ENCODE peak calls at places on chromosomes 11 and 22, in seven cellular contexts. Y is breast epithelium, D is transverse colon, N is A549, Q is AG04450, M is astrocyte of the cerebellum, R is suprapubic skin. Z is an unnamed sample.

GRCh38 chr11:10139081-10139480 is 154.9 kb downstream of the SBF2 start:
- DNase-seq in M (no peak), D (no peak), Q (no peak), N (no peak), Y (no peak), R (no peak), Z (no peak)

GRCh38 chr22:42342426-42343135 is 72.1 kb upstream of the TCF20 start:
- DNase-seq in D (no peak), N (no peak), R (no peak), Q (no peak), M (no peak), Y (no peak), Z (no peak)

GRCh38 chr22:44340271-44341239 is 27.8 kb upstream of the SHISAL1 start:
- DNase-seq in N (no peak), Y (no peak), D (no peak), R (no peak), Q (no peak), M (no peak), Z (no peak)

GRCh38 chr22:44404341-44405020 is 91.7 kb upstream of the SHISAL1 start:
- DNase-seq in Y (no peak), R (peak; percentile 27), Q (no peak), D (no peak), N (no peak), M (no peak), Z (no peak)

GRCh38 chr11:69674267-69674885 is 777 bp downstream of the LTO1 start:
- DNase-seq in N (no peak), Y (no peak), Q (peak; percentile 59), R (no peak), M (peak; percentile 24), D (no peak), Z (no peak)

GRCh38 chr11:29119116-29119515 is 897.7 kb downstream of the KCNA4 start:
- DNase-seq in Y (no peak), N (no peak), R (no peak), D (no peak), Q (no peak), M (no peak), Z (no peak)

GRCh38 chr11:37512156-37512780 is 914.2 kb upstream of the RAG2 start:
- DNase-seq in R (no peak), D (no peak), M (no peak), Q (no peak), Y (no peak), N (no peak), Z (no peak)

GRCh38 chr22:45263790-45264269 is 20.9 kb upstream of the UPK3A start:
- DNase-seq in N (peak; percentile 80), D (peak; percentile 72), Q (peak; percentile 34), M (no peak), R (no peak), Y (peak; percentile 66), Z (peak; percentile 63)

GRCh38 chr22:28792491-28793383 is 7.6 kb downstream of the XBP1 start:
- DNase-seq in N (no peak), D (no peak), M (no peak), Y (no peak), Q (no peak), R (no peak), Z (no peak)

GRCh38 chr22:28795932-28796856 is 4.2 kb downstream of the XBP1 start:
- DNase-seq in D (no peak), Y (no peak), N (no peak), M (no peak), R (no peak), Q (no peak), Z (no peak)

GRCh38 chr22:28791841-28792490 is 8.4 kb downstream of the XBP1 start:
- DNase-seq in D (no peak), Y (no peak), R (no peak), Q (peak; percentile 10), N (no peak), M (no peak), Z (no peak)

GRCh38 chr22:28793976-28794584 is 6.3 kb downstream of the XBP1 start:
- DNase-seq in N (no peak), Q (no peak), Y (no peak), R (no peak), D (no peak), M (no peak), Z (no peak)

DNA sequence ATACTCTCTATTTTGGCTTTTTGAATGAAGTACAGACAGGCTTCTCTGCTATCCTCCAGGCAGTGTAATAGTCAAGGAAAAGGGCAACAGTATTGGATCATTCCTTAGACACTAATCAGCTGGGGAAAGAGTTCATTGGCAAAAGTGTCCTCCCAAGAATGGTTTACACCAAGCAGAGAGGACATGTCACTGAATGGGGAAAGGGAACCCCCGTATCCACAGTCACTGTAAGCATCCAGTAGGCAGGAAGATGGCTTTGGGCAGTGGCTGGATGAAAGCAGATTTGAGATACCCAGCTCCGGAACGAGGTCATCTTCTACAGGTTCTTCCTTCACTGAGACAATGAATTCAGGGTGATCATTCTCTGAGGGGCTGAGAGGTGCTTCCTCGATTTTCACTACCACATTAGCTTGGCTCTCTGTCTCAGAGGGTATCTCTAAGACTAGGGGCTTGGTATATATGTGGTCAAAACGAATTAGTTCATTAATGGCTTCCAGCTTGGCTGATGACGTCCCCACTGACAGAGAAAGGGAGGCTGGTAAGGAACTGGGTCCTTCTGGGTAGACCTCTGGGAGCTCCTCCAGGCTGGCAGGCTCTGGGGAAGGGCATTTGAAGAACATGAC is 5.2 kb downstream of the XBP1 start:
- DNase-seq in M (no peak), R (no peak), Y (no peak), D (no peak), N (no peak), Q (no peak), Z (no peak)
- H3K4me3 ChIP-seq in M (no peak overlapping the region), R (no peak overlapping the region), Y (peak overlapping the region; percentile 13), D (no peak overlapping the region), N (no peak overlapping the region), Q (no peak overlapping the region), Z (no peak overlapping the region)

DNA sequence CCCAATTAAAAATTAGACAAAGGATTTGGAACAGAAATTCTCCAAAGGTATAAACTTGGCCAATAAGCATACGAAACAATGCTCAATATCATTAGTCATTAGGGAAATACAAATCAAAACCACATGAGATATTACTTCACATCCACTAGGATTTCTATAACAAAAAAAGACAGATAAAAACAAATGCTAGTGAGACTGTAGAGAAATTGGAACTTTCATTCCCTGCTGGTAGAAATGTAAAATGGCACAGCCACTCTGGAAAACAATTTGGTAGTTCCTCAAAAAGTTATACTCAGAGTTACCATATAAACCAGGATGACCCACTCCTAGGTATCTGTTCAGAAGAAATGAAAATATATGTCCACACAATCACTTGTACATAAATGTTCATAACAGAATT is 71.6 kb downstream of the RPL27A start:
- DNase-seq in R (no peak), Y (no peak), Q (no peak), N (no peak), M (no peak), D (no peak), Z (no peak)
- TF ChIP-seq CTCF in R (peak; percentile 17), Y (no peak), Q (peak; percentile 36), N (no peak), M (no peak), D (no peak), Z (peak; percentile 13)

GRCh38 chr22:49950396-49950994 is 10.1 kb upstream of the PIM3 start:
- DNase-seq in R (no peak), N (no peak), M (no peak), Y (no peak), Q (no peak), D (peak; percentile 61), Z (no peak)

GRCh38 chr22:49951001-49951677 is 9.4 kb upstream of the PIM3 start:
- DNase-seq in N (no peak), Q (no peak), M (no peak), R (no peak), Y (peak; percentile 97), D (peak; percentile 92), Z (no peak)

GRCh38 chr22:49948958-49949913 is 11.3 kb upstream of the PIM3 start:
- DNase-seq in Y (peak; percentile 88), Q (no peak), R (no peak), D (peak; percentile 93), N (peak; percentile 74), M (no peak), Z (no peak)

GRCh38 chr22:49948573-49948957 is 12.0 kb upstream of the PIM3 start:
- DNase-seq in N (no peak), Y (no peak), R (no peak), M (no peak), D (no peak), Q (no peak), Z (no peak)

DNA sequence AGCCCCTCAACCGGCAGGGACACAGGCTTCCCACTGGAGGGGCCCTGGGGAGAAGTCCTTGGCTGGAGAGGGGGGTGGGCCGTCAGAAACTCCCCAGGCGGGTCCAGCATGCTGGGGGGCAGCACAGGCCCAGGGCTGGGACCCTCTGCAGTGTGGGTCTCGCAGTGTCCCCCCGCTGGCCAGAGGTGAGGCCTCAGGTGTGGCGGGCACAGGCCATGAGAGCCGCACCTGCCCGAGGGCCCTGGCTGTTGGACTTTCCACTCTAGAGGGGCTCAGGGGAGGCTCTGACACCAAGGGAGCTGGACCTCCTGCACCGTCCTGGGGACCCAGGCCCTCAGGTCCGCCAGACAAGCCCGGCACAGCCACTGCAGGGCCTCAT is 10.7 kb upstream of the PIM3 start:
- DNase-seq in M (no peak), Y (no peak), D (no peak), N (no peak), R (no peak), Q (no peak), Z (no peak)
- H3K4me3 ChIP-seq in M (no peak overlapping the region), Y (no peak overlapping the region), D (no peak overlapping the region), N (no peak overlapping the region), R (no peak overlapping the region), Q (no peak overlapping the region), Z (no peak overlapping the region)

GRCh38 chr11:71068963-71069362 is 183.4 kb downstream of the SHANK2 start:
- DNase-seq in M (no peak), Y (no peak), D (no peak), Q (no peak), R (no peak), N (no peak), Z (no peak)

GRCh38 chr11:71071736-71072509 is 180.5 kb downstream of the SHANK2 start:
- DNase-seq in Y (no peak), M (no peak), Q (no peak), N (no peak), R (no peak), D (no peak), Z (no peak)

GRCh38 chr11:71075116-71075720 is 177.2 kb downstream of the SHANK2 start:
- DNase-seq in M (no peak), Q (no peak), N (no peak), D (no peak), R (no peak), Y (no peak), Z (no peak)

GRCh38 chr11:71067753-71068152 is 184.6 kb downstream of the SHANK2 start:
- DNase-seq in D (no peak), Q (no peak), R (no peak), N (no peak), Y (no peak), M (no peak), Z (no peak)

DNA sequence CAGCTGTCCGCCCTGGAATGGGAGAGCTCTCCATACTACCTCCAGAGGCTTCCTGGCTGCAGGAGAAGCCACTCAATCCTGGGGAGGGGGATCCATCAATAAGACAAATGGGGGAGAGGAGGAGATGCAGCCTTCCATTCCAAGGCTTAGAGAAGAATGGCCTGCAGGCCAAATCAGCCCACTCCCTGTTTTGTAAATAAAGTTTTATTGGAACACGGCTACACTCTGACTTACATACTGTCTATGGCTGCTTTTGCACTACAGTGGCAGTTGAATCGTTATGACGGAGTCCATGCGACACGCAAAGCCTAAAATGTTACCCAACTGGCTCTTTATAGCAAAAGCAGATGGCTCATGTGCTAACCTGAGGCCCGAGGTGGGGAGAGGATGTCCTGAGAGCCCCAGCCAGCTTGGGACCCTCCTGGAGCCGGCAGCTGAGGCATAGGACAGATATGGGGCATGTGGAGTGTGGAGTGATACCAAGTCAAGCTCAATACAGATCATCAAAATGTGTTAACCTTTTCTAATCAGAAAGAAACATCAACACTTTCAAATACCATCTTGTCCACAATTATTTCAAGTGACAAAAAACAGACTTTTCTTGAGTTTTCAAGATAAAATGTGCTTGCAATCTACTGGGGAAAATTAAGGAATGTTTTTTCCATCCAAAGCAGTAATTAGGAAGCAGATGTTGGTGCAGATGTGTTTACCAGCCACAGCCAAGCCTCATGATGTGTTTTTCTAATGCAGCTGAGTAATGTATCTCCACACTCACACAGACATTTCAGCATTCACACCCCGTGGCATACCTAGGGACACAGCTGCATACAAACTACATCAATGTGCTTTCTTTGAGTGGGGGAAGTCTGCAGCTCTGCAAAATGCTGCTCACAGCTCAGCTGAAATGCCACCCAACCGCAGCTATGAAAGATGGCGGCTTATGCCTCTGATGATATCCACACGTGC is 181.6 kb downstream of the SHANK2 start:
- DNase-seq in N (no peak), M (no peak), Q (no peak), D (no peak), R (no peak), Y (no peak), Z (no peak)
- TF ChIP-seq CTCF in N (no peak), M (no peak), Q (no peak), D (no peak), R (no peak), Y (no peak), Z (no peak)

Z was measured in HFF-Myc.